ENCODE peak calls at places on chromosomes 12 and 14, in four cellular contexts. M is NB4, I is Peyer's patch, E is K562. F is an unnamed sample.

GRCh38 chr12:23141335-23141734 is 516.4 kb downstream of the ETNK1 start:
- DNase-seq in M (no peak), I (no peak), E (no peak), F (no peak)

GRCh38 chr14:73888971-73889370 is 2.3 kb downstream of the ZNF410 start:
- DNase-seq in E (no peak), I (no peak), M (peak; percentile 14), F (no peak)

GRCh38 chr14:88079624-88080023 is 74.7 kb downstream of the GPR65 start:
- DNase-seq in E (no peak), M (no peak), I (no peak), F (no peak)

GRCh38 chr14:78595797-78596196 is 425.6 kb downstream of the NRXN3 start:
- DNase-seq in I (no peak), E (no peak), M (peak; percentile 38), F (peak; percentile 21)

GRCh38 chr12:123050331-123050809 is 69.9 kb downstream of the ARL6IP4 start:
- DNase-seq in M (no peak), E (no peak), I (no peak), F (no peak)

GRCh38 chr12:102685841-102686240 is 205.5 kb upstream of the IGF1 start:
- DNase-seq in M (no peak), I (no peak), E (no peak), F (no peak)

GRCh38 chr12:104213952-104214351 is 1.6 kb upstream of the TXNRD1 start:
- DNase-seq in M (no peak), I (no peak), E (no peak), F (no peak)

GRCh38 chr14:20934148-20934762 is 21.0 kb upstream of the RNASE2 start:
- DNase-seq in E (peak; percentile 72), M (no peak), I (no peak), F (peak; percentile 63)

GRCh38 chr14:104856869-104857860 is 7.9 kb upstream of the CEP170B start:
- DNase-seq in M (no peak), E (no peak), I (peak; percentile 45), F (no peak)

GRCh38 chr14:72715215-72715909 is 178.5 kb downstream of the DPF3 start:
- DNase-seq in I (no peak), M (peak; percentile 34), E (no peak), F (no peak)

GRCh38 chr12:85575115-85576096 is 260.8 kb downstream of the RASSF9 start:
- DNase-seq in M (peak; percentile 73), I (no peak), E (peak; percentile 9), F (peak; percentile 66)

GRCh38 chr12:88299567-88300101 is 157.5 kb downstream of the TMTC3 start:
- DNase-seq in E (peak; percentile 10), I (no peak), M (peak; percentile 29), F (peak; percentile 16)

GRCh38 chr14:54564799-54565235 is 2.1 kb upstream of the SAMD4A start:
- DNase-seq in M (peak; percentile 24), E (no peak), I (no peak), F (peak; percentile 45)

GRCh38 chr12:113259499-113259953 is 38.3 kb downstream of the TPCN1 start:
- DNase-seq in I (peak; percentile 76), M (peak; percentile 32), E (no peak), F (peak; percentile 18)

GRCh38 chr14:51087024-51087423 is 7.9 kb downstream of the TRIM9 start:
- DNase-seq in M (peak; percentile 29), E (peak; percentile 25), I (no peak), F (no peak)

GRCh38 chr14:50462111-50462510 is 65.4 kb upstream of the CDKL1 start:
- DNase-seq in M (no peak), E (no peak), I (no peak), F (no peak)

GRCh38 chr14:25526290-25526689 is 476.3 kb upstream of the STXBP6 start:
- DNase-seq in M (no peak), E (no peak), I (no peak), F (no peak)

GRCh38 chr12:83461326-83461985 is 774.8 kb downstream of the TMTC2 start:
- DNase-seq in I (no peak), M (peak; percentile 20), E (no peak), F (no peak)

GRCh38 chr14:79825046-79825521 is 386.2 kb downstream of the DIO2 start:
- DNase-seq in E (no peak), M (no peak), I (no peak), F (no peak)

GRCh38 chr14:99946652-99947489 is 118.4 kb upstream of the EVL start:
- DNase-seq in M (peak; percentile 55), E (peak; percentile 78), I (peak; percentile 66), F (peak; percentile 54)

GRCh38 chr14:95998656-95999055 is 40.5 kb upstream of the C14orf132 start:
- DNase-seq in E (no peak), I (no peak), M (no peak), F (no peak)

GRCh38 chr14:101604228-101604934 is 43.1 kb downstream of the DIO3 start:
- DNase-seq in M (no peak), I (peak; percentile 35), E (no peak), F (no peak)

GRCh38 chr12:47105914-47106674 is 26.3 kb upstream of the AMIGO2 start:
- DNase-seq in E (no peak), M (no peak), I (no peak), F (no peak)

GRCh38 chr14:93797536-93797935 is 9.3 kb upstream of the PRIMA1 start:
- DNase-seq in I (no peak), M (no peak), E (no peak), F (no peak)

GRCh38 chr12:28242888-28243633 is 52.8 kb downstream of the CCDC91 start:
- DNase-seq in E (peak; percentile 60), I (no peak), M (peak; percentile 49), F (peak; percentile 75)

GRCh38 chr12:12562016-12562483 is 613 bp downstream of the DUSP16 start:
- DNase-seq in M (peak; percentile 50), I (no peak), E (peak; percentile 59), F (peak; percentile 52)

GRCh38 chr12:12559699-12560296 is 2.9 kb downstream of the DUSP16 start:
- DNase-seq in I (no peak), E (no peak), M (no peak), F (no peak)

GRCh38 chr12:12561305-12562015 is 1.2 kb downstream of the DUSP16 start:
- DNase-seq in M (peak; percentile 69), I (peak; percentile 83), E (no peak), F (peak; percentile 61)

GRCh38 chr12:12562585-12563245 is at the start of gene DUSP16:
- DNase-seq in I (peak; percentile 95), E (peak; percentile 82), M (peak; percentile 79), F (peak; percentile 87)

DNA sequence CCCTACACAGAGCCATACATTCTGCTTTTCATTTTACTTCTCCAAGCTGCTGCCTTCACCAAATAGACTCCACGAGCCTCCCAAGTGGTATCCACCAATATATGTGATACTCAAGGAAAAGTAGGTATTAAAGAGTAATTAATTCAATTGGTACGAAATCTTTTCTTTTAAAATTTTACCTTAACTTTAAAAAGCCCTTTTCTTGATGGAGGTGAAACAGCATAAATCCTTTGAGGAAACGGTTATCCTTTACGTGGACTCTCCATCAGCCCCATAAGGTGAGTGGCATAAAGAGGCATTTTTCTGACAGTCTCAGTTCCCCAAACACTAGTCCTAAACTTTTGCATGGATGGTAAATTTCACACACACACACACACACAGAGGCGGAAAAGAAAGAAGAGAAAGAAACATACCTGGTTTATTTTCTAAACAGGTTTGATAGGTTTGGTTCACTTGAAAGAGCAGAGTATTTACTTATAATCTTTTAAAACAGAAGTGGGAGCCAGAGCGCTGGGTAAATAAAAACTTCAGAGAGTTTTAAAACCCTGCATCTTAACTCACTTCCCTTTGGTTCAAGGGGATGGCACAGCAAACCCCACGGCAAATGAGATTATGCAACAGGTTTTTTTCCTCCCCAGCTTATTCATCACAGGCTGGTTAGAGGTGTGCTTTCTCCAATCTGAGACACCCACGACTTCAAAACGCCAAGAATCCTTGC is 1.9 kb downstream of the DUSP16 start:
- DNase-seq in E (peak; percentile 8), M (peak; percentile 81), I (no peak), F (peak; percentile 39)
- TF ChIP-seq POLR2A in E (no peak), M (no peak), I (peak; percentile 19), F (no peak)

GRCh38 chr12:105414088-105414487 is 83.6 kb downstream of the C12orf75 start:
- DNase-seq in I (no peak), M (no peak), E (no peak), F (no peak)

GRCh38 chr12:105409881-105410471 is 79.5 kb downstream of the C12orf75 start:
- DNase-seq in M (peak; percentile 14), E (no peak), I (no peak), F (no peak)

GRCh38 chr12:105406497-105406896 is 76.0 kb downstream of the C12orf75 start:
- DNase-seq in E (no peak), I (no peak), M (no peak), F (no peak)

GRCh38 chr12:105409286-105409685 is 78.8 kb downstream of the C12orf75 start:
- DNase-seq in M (no peak), I (no peak), E (no peak), F (no peak)
- TF ChIP-seq POLR2A in M (no peak), I (no peak), E (no peak), F (no peak)

DNA sequence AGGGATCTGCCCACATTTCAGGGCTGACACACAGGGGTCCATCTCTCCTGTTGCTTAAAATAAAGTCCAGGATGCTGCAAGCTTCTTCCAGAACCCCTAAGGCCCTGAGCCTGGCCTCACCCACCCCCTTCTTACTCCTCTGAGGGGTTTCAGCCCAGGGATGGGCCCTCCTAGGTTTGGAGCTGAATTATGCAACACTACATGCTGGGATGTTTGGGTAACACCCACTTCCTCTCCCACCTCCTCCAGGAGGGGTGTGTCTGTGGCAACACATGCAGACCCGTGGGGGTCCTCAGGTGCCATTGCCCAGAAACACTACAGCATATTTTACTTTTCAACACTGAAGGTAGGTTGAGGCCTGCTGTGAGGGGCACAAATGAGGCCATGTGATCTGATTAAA is 5.4 kb downstream of the FBLN5 start:
- DNase-seq in I (no peak), E (no peak), M (no peak), F (no peak)
- TF ChIP-seq POLR2A in I (no peak), E (no peak), M (no peak), F (no peak)

GRCh38 chr12:9870311-9870866 is 1.2 kb upstream of the CLEC2B start:
- DNase-seq in I (no peak), M (peak; percentile 24), E (no peak), F (no peak)

GRCh38 chr12:9867531-9867930 is 1.6 kb downstream of the CLEC2B start:
- DNase-seq in E (no peak), I (no peak), M (no peak), F (no peak)

GRCh38 chr12:9868951-9869306 is 225 bp downstream of the CLEC2B start:
- DNase-seq in E (no peak), I (no peak), M (no peak), F (no peak)

GRCh38 chr12:9868271-9868815 is 811 bp downstream of the CLEC2B start:
- DNase-seq in I (no peak), E (no peak), M (no peak), F (no peak)

DNA sequence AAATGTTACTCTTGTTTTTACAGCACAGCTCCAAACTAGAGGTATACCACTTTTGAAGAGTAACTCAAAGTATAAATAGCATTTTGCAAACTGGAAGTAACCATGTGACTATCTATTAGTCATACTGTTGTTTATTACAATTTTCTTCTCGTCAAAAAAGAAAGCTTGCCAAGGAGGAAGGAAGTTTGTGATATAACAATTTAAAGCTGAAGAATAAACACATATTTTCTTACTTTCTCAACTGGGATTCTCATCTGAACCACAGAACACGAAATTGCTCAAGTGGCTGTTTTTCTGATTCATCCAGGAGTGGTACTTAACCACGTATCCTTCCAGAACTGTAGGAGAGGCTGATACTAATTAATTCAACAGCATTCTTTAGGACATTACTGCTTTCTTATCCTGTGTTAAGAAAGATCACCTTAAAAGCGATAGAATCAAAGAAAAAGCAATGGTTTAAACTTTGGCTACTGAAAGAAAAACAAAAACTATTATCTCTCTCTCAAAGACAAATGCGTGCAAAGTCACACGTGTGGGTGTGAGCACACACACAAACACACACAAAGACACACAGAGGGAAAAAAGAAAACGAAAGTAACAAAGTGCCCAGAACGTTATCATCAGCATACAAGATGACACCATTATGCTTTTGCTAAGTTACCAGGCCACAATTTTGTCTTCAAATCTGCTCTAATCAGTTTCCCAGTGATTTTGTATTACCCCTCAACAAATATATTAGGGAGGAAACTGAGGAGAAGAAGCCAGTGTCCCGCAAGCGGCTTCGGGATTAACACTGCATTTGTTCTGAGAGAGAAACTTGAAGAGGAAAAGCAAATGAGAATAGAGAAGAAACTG is at the start of gene CLEC2B:
- DNase-seq in I (no peak), E (no peak), M (peak; percentile 63), F (peak; percentile 58)
- TF ChIP-seq POLR2A in I (peak; percentile 53), E (no peak), M (peak; percentile 15), F (peak; percentile 37)

F was measured in erythroblast.